ENCODE peak calls at places on chromosome 7, in nine cellular contexts. X, H, C, U, D, B, Y, W and Q are unnamed samples.

GRCh38 chr7:98038731-98039130 is 48.7 kb upstream of the OCM2 start:
- DNase-seq in Y (no peak), X (no peak), B (no peak), H (no peak), U (no peak), C (no peak), W (no peak), D (no peak), Q (no peak)

GRCh38 chr7:33108591-33108930 is 643 bp downstream of the RP9 start:
- DNase-seq in C (no peak), B (no peak), Y (no peak), W (no peak), H (no peak), X (no peak), D (peak; percentile 5), U (no peak), Q (no peak)

GRCh38 chr7:150357277-150357676 is 11.3 kb upstream of the REPIN1 start:
- DNase-seq in H (no peak), U (no peak), C (peak; percentile 65), B (no peak), Y (peak; percentile 58), W (peak; percentile 14), X (peak; percentile 62), D (peak; percentile 50), Q (peak; percentile 84)

GRCh38 chr7:150971242-150972048 is 6.7 kb downstream of the KCNH2 start:
- DNase-seq in X (no peak), W (no peak), Y (no peak), C (no peak), U (no peak), D (no peak), B (no peak), H (no peak), Q (no peak)

GRCh38 chr7:111796671-111797070 is 234.4 kb upstream of the IMMP2L start:
- DNase-seq in C (no peak), D (no peak), B (no peak), W (no peak), Y (no peak), U (no peak), X (no peak), H (no peak), Q (no peak)

GRCh38 chr7:116249969-116250553 is 39.7 kb downstream of the TES start:
- DNase-seq in W (no peak), Y (no peak), D (no peak), C (no peak), X (no peak), U (no peak), B (peak; percentile 58), H (peak; percentile 22), Q (no peak)

GRCh38 chr7:122600630-122601029 is 98.3 kb downstream of the RNF133 start:
- DNase-seq in C (no peak), H (no peak), D (no peak), B (no peak), U (no peak), W (no peak), X (no peak), Y (no peak), Q (no peak)

GRCh38 chr7:112504093-112504695 is 23.4 kb downstream of the LSMEM1 start:
- DNase-seq in Y (no peak), X (no peak), B (no peak), D (no peak), C (no peak), W (no peak), U (no peak), H (no peak), Q (no peak)

GRCh38 chr7:29196191-29196590 is 1.6 kb downstream of the CHN2 start:
- DNase-seq in W (peak; percentile 45), X (no peak), D (no peak), U (no peak), H (no peak), Y (no peak), C (no peak), B (no peak), Q (no peak)

GRCh38 chr7:33130184-33130583 is 820 bp downstream of the BBS9 start:
- DNase-seq in D (no peak), W (no peak), C (no peak), H (peak; percentile 20), U (no peak), B (no peak), Y (no peak), X (no peak), Q (no peak)

GRCh38 chr7:48109848-48110663 is 21.0 kb downstream of the UPP1 start:
- DNase-seq in Y (peak; percentile 88), U (peak; percentile 85), H (peak; percentile 71), C (peak; percentile 91), X (peak; percentile 89), B (peak; percentile 69), W (peak; percentile 11), D (peak; percentile 90), Q (peak; percentile 93)

GRCh38 chr7:105268511-105269392 is 120.0 kb downstream of the SRPK2 start:
- DNase-seq in D (no peak), H (peak; percentile 45), W (peak; percentile 67), C (no peak), U (no peak), X (no peak), Y (no peak), B (peak; percentile 37), Q (no peak)

GRCh38 chr7:102390697-102391484 is 5.3 kb upstream of the PRKRIP1 start:
- DNase-seq in Y (peak; percentile 59), B (peak; percentile 79), U (peak; percentile 90), H (peak; percentile 79), D (peak; percentile 75), C (peak; percentile 59), W (peak; percentile 60), X (peak; percentile 60), Q (peak; percentile 90)

GRCh38 chr7:42097756-42098155 is 139.3 kb downstream of the GLI3 start:
- DNase-seq in X (no peak), C (no peak), H (no peak), W (no peak), D (no peak), U (no peak), B (peak; percentile 54), Y (no peak), Q (no peak)

GRCh38 chr7:1312098-1313070 is 79.7 kb downstream of the UNCX start:
- DNase-seq in H (no peak), U (peak; percentile 64), X (no peak), B (no peak), C (no peak), W (no peak), D (no peak), Y (no peak), Q (peak; percentile 56)

GRCh38 chr7:12685550-12685949 is 1.9 kb upstream of the ARL4A start:
- DNase-seq in D (peak; percentile 6), H (no peak), C (peak; percentile 9), Y (peak; percentile 9), W (no peak), X (peak; percentile 17), U (no peak), B (peak; percentile 7), Q (no peak)

GRCh38 chr7:92133133-92133736 is 1.0 kb downstream of the CYP51A1 start:
- DNase-seq in H (peak; percentile 5), C (no peak), U (no peak), X (no peak), W (no peak), D (no peak), B (no peak), Y (no peak), Q (no peak)

GRCh38 chr7:70387197-70387596 is 744.7 kb upstream of the GALNT17 start:
- DNase-seq in C (no peak), H (no peak), W (no peak), X (no peak), U (no peak), Y (no peak), B (no peak), D (no peak), Q (no peak)

GRCh38 chr7:138750473-138750872 is 47.3 kb upstream of the TMEM213 start:
- DNase-seq in D (no peak), Y (no peak), X (no peak), B (no peak), H (no peak), U (peak; percentile 35), C (no peak), W (no peak), Q (no peak)

GRCh38 chr7:151113344-151114150 is 27.3 kb downstream of the AGAP3 start:
- DNase-seq in X (no peak), C (no peak), D (no peak), U (no peak), B (peak; percentile 63), H (peak; percentile 85), Y (no peak), W (no peak), Q (no peak)

GRCh38 chr7:92808006-92808405 is 28.4 kb downstream of the CDK6 start:
- DNase-seq in B (no peak), D (no peak), C (no peak), H (no peak), W (no peak), U (no peak), Y (no peak), X (no peak), Q (no peak)

GRCh38 chr7:151390594-151391357 is 19.1 kb downstream of the WDR86 start:
- DNase-seq in X (no peak), W (no peak), Y (no peak), C (no peak), D (no peak), H (no peak), B (no peak), U (peak; percentile 59), Q (peak; percentile 43)

GRCh38 chr7:68424643-68425297 is 1173.5 kb upstream of the AUTS2 start:
- DNase-seq in C (no peak), D (no peak), U (no peak), B (no peak), X (no peak), Y (no peak), H (no peak), W (no peak), Q (no peak)

GRCh38 chr7:2070151-2070763 is 162.5 kb downstream of the MAD1L1 start:
- DNase-seq in D (no peak), C (no peak), X (no peak), W (no peak), Y (no peak), U (no peak), B (no peak), H (no peak), Q (no peak)

GRCh38 chr7:28183627-28184026 is 3.0 kb upstream of the JAZF1 start:
- DNase-seq in D (no peak), Y (no peak), C (no peak), W (no peak), U (no peak), H (no peak), X (no peak), B (no peak), Q (no peak)

GRCh38 chr7:7257899-7258692 is 75.8 kb downstream of the C1GALT1 start:
- DNase-seq in B (no peak), U (no peak), Y (no peak), D (no peak), H (no peak), W (no peak), C (no peak), X (no peak), Q (no peak)

GRCh38 chr7:134890246-134891240 is 95.8 kb upstream of the AGBL3 start:
- DNase-seq in D (no peak), C (no peak), U (no peak), Y (no peak), X (no peak), W (no peak), B (no peak), H (no peak), Q (no peak)

GRCh38 chr7:35495377-35495776 is 199.6 kb downstream of the HERPUD2 start:
- DNase-seq in U (no peak), B (no peak), X (no peak), C (no peak), W (no peak), Y (no peak), D (no peak), H (no peak), Q (no peak)